ENCODE peak calls at places on chromosomes 13 and 19, in seven cellular contexts. K is MCF 10A, R is epithelial cell of esophagus, F is colonic mucosa, S is germinal center, Q is NCI-H82, B is glutamatergic neuron. H is an unnamed sample.

GRCh38 chr19:14081797-14082674 is 3.5 kb downstream of the C19orf67 start:
- DNase-seq in F (peak; percentile 57), S (no peak), Q (peak; percentile 61), B (peak; percentile 51), R (peak; percentile 85), K (no peak), H (no peak)

GRCh38 chr13:114113961-114114360 is 18.5 kb downstream of the RASA3 start:
- DNase-seq in F (no peak), R (no peak), Q (no peak), K (no peak), B (no peak), S (no peak), H (no peak)

GRCh38 chr19:33747273-33747672 is 49.4 kb upstream of the KCTD15 start:
- DNase-seq in S (no peak), R (no peak), B (no peak), K (no peak), Q (no peak), F (no peak), H (no peak)

GRCh38 chr19:49011194-49011593 is 5.7 kb downstream of the LHB start:
- DNase-seq in Q (no peak), K (no peak), B (no peak), F (no peak), R (no peak), S (no peak), H (no peak)

GRCh38 chr13:56713656-56714055 is 427.1 kb upstream of the PRR20A start:
- DNase-seq in B (no peak), K (no peak), F (no peak), S (no peak), Q (no peak), R (no peak), H (no peak)

GRCh38 chr19:2917275-2918184 is 16.8 kb downstream of the ZNF57 start:
- DNase-seq in K (no peak), Q (no peak), R (no peak), S (no peak), B (no peak), F (no peak), H (no peak)

GRCh38 chr13:52925775-52926285 is 77.4 kb upstream of the PCDH8 start:
- DNase-seq in F (no peak), K (peak; percentile 87), B (no peak), R (peak; percentile 94), S (no peak), Q (peak; percentile 54), H (no peak)

GRCh38 chr13:37526710-37527446 is 71.7 kb downstream of the POSTN start:
- DNase-seq in S (no peak), R (no peak), Q (no peak), B (no peak), K (no peak), F (no peak), H (no peak)

GRCh38 chr19:1302534-1303239 is 17.0 kb downstream of the EFNA2 start:
- DNase-seq in K (no peak), B (no peak), F (no peak), R (no peak), Q (no peak), S (no peak), H (no peak)

GRCh38 chr13:98123176-98123575 is 19.7 kb upstream of the FARP1 start:
- DNase-seq in R (no peak), S (no peak), F (no peak), Q (peak; percentile 99), B (no peak), K (no peak), H (no peak)

GRCh38 chr13:48162182-48162581 is 67.3 kb upstream of the MED4 start:
- DNase-seq in B (no peak), R (no peak), S (no peak), Q (no peak), K (no peak), F (no peak), H (no peak)

GRCh38 chr13:113800576-113800926 is 41.5 kb downstream of the TMEM255B start:
- DNase-seq in B (no peak), R (no peak), F (no peak), Q (no peak), K (no peak), S (no peak), H (no peak)

GRCh38 chr19:16244091-16244490 is 46.4 kb downstream of the AP1M1 start:
- DNase-seq in S (no peak), F (no peak), K (no peak), B (no peak), R (no peak), Q (no peak), H (peak; percentile 6)

GRCh38 chr19:19458110-19458816 is 52.8 kb downstream of the GATAD2A start:
- DNase-seq in K (no peak), S (no peak), B (no peak), R (no peak), F (no peak), Q (peak; percentile 76), H (no peak)

GRCh38 chr13:28503182-28503980 is 8.5 kb upstream of the FLT1 start:
- DNase-seq in R (peak; percentile 24), B (no peak), K (no peak), S (no peak), F (no peak), Q (peak; percentile 76), H (no peak)

GRCh38 chr13:111031531-111031961 is 83.6 kb upstream of the ARHGEF7 start:
- DNase-seq in S (no peak), K (peak; percentile 43), F (no peak), B (no peak), Q (no peak), R (no peak), H (peak; percentile 5)

GRCh38 chr19:5147074-5147970 is 178.4 kb downstream of the KDM4B start:
- DNase-seq in B (peak; percentile 10), K (no peak), F (no peak), S (no peak), R (no peak), Q (no peak), H (no peak)

GRCh38 chr13:28654276-28654675 is 4.7 kb upstream of the POMP start:
- DNase-seq in R (no peak), F (no peak), Q (no peak), S (no peak), K (no peak), B (no peak), H (no peak)

GRCh38 chr13:29137995-29138394 is 317.9 kb downstream of the MTUS2 start:
- DNase-seq in F (no peak), B (no peak), R (no peak), Q (no peak), K (no peak), S (no peak), H (no peak)

GRCh38 chr19:13692096-13692495 is 72.2 kb upstream of the MRI1 start:
- DNase-seq in K (peak; percentile 62), F (no peak), Q (no peak), B (no peak), S (no peak), R (peak; percentile 56), H (peak; percentile 28)

GRCh38 chr13:89061821-89062220 is 1390.7 kb downstream of the SLITRK5 start:
- DNase-seq in F (peak; percentile 33), K (no peak), S (no peak), R (no peak), B (no peak), Q (no peak), H (no peak)

GRCh38 chr13:49516467-49516866 is 20.7 kb downstream of the PHF11 start:
- DNase-seq in Q (no peak), R (no peak), F (no peak), K (no peak), S (no peak), B (no peak), H (no peak)

GRCh38 chr19:310781-311496 is 19.7 kb upstream of the PLPP2 start:
- DNase-seq in F (no peak), S (no peak), K (no peak), Q (no peak), R (no peak), B (no peak), H (no peak)

GRCh38 chr19:9139609-9140158 is 513 bp upstream of the ZNF317 start:
- DNase-seq in B (no peak), K (no peak), Q (no peak), R (no peak), S (no peak), F (no peak), H (no peak)

GRCh38 chr19:37953576-37954303 is 46.7 kb downstream of the SIPA1L3 start:
- DNase-seq in Q (no peak), F (no peak), S (no peak), B (no peak), K (no peak), R (no peak), H (peak; percentile 27)

GRCh38 chr13:24074687-24075086 is 85.8 kb upstream of the SPATA13 start:
- DNase-seq in R (no peak), B (no peak), K (no peak), Q (no peak), S (no peak), F (peak; percentile 57), H (peak; percentile 57)

GRCh38 chr19:27753622-27754021 is 1459.3 kb downstream of the UQCRFS1 start:
- DNase-seq in R (no peak), S (no peak), K (no peak), F (no peak), B (no peak), Q (no peak), H (no peak)

GRCh38 chr19:55528030-55528801 is 8.7 kb downstream of the SBK2 start:
- DNase-seq in F (no peak), Q (peak; percentile 93), K (no peak), B (peak; percentile 58), S (no peak), R (no peak), H (no peak)

GRCh38 chr19:2477732-2478191 is 1.8 kb downstream of the GADD45B start:
- DNase-seq in Q (no peak), R (peak; percentile 40), S (no peak), B (no peak), K (peak; percentile 56), F (peak; percentile 61), H (no peak)

GRCh38 chr13:57612568-57612967 is 19.0 kb upstream of the PCDH17 start:
- DNase-seq in K (no peak), F (no peak), B (no peak), R (no peak), S (no peak), Q (peak; percentile 17), H (no peak)

GRCh38 chr19:17246681-17247425 is 1.1 kb upstream of the NR2F6 start:
- DNase-seq in Q (peak; percentile 90), F (peak; percentile 81), K (peak; percentile 59), R (peak; percentile 61), S (no peak), B (peak; percentile 67), H (peak; percentile 14)

GRCh38 chr13:19618925-19619324 is 14.5 kb upstream of the MPHOSPH8 start:
- DNase-seq in F (peak; percentile 30), Q (peak; percentile 66), B (no peak), K (peak; percentile 53), S (peak; percentile 57), R (peak; percentile 59), H (peak; percentile 33)

GRCh38 chr13:45238945-45239795 is 38.3 kb upstream of the KCTD4 start:
- DNase-seq in S (no peak), K (peak; percentile 78), F (no peak), B (no peak), R (peak; percentile 89), Q (no peak), H (peak; percentile 61)

GRCh38 chr19:4713384-4713951 is 10.2 kb downstream of the DPP9 start:
- DNase-seq in F (peak; percentile 95), R (peak; percentile 100), S (no peak), K (peak; percentile 99), B (no peak), Q (no peak), H (peak; percentile 90)

GRCh38 chr13:45209229-45209628 is 8.4 kb upstream of the KCTD4 start:
- DNase-seq in S (no peak), K (peak; percentile 79), Q (no peak), B (no peak), F (no peak), R (peak; percentile 95), H (peak; percentile 87)

GRCh38 chr13:54879036-54879435 is 1850.4 kb downstream of the OLFM4 start:
- DNase-seq in F (no peak), B (no peak), Q (no peak), K (no peak), S (no peak), R (no peak), H (no peak)